ENCODE peak calls at places on chromosome 4, in eight cellular contexts. H is psoas muscle; X is lower lobe of right lung; J is lower leg skin; E is CD4-positive, alpha-beta T cell; Q is mammary epithelial cell; U is endothelial cell; N is H9. L is an unnamed sample.
A peak's percentile ranks its signal among the peaks of the same experiment; 100 is the strongest.

GRCh38 chr4:119039779-119040178 is 95.9 kb upstream of the MYOZ2 start:
- DNase-seq in H (no peak), X (no peak), J (no peak), E (no peak), Q (no peak), U (peak; percentile 45), N (peak; percentile 72), L (no peak)

GRCh38 chr4:52982246-52982950 is 120.3 kb downstream of the RASL11B start:
- DNase-seq in H (no peak), X (no peak), J (no peak), E (no peak), Q (peak; percentile 36), U (no peak), N (no peak), L (no peak)

GRCh38 chr4:146105464-146105863 is 70.1 kb upstream of the LSM6 start:
- DNase-seq in H (no peak), X (no peak), J (no peak), E (no peak), Q (no peak), U (no peak), N (no peak), L (no peak)

GRCh38 chr4:143626134-143626859 is 74.2 kb downstream of the FREM3 start:
- DNase-seq in H (peak; percentile 37), X (peak; percentile 52), J (peak; percentile 87), E (no peak), Q (no peak), U (no peak), N (no peak), L (no peak)

GRCh38 chr4:73692701-73693100 is 47.7 kb upstream of the CXCL8 start:
- DNase-seq in H (no peak), X (no peak), J (no peak), E (no peak), Q (no peak), U (no peak), N (no peak), L (no peak)

GRCh38 chr4:110442309-110442708 is 33.6 kb upstream of the ENPEP start:
- DNase-seq in H (no peak), X (no peak), J (no peak), E (no peak), Q (peak; percentile 0), U (no peak), N (no peak), L (no peak)

GRCh38 chr4:166146806-166147540 is 273.9 kb downstream of the TLL1 start:
- DNase-seq in H (no peak), X (no peak), J (no peak), E (no peak), Q (peak; percentile 3), U (no peak), N (no peak), L (no peak)

GRCh38 chr4:138897818-138898226 is 117.8 kb upstream of the NOCT start:
- DNase-seq in H (no peak), X (no peak), J (no peak), E (no peak), Q (peak; percentile 66), U (no peak), N (no peak), L (no peak)

GRCh38 chr4:56910172-56910967 is 2.7 kb downstream of the REST start:
- DNase-seq in H (no peak), X (no peak), J (peak; percentile 76), E (no peak), Q (no peak), U (no peak), N (no peak), L (no peak)

GRCh38 chr4:53563824-53564223 is 27.5 kb downstream of the LNX1 start:
- DNase-seq in H (no peak), X (no peak), J (no peak), E (no peak), Q (peak; percentile 95), U (no peak), N (no peak), L (no peak)

GRCh38 chr4:78645853-78646757 is 94.5 kb downstream of the ANXA3 start:
- DNase-seq in H (peak; percentile 74), X (peak; percentile 59), J (peak; percentile 95), E (no peak), Q (peak; percentile 93), U (no peak), N (no peak), L (no peak)

GRCh38 chr4:173057906-173058305 is 110.7 kb upstream of the GALNT7 start:
- DNase-seq in H (no peak), X (no peak), J (no peak), E (no peak), Q (no peak), U (no peak), N (no peak), L (no peak)

GRCh38 chr4:6327220-6327917 is 57.7 kb downstream of the WFS1 start:
- DNase-seq in H (peak; percentile 76), X (peak; percentile 86), J (peak; percentile 97), E (peak; percentile 75), Q (peak; percentile 40), U (peak; percentile 94), N (peak; percentile 84), L (peak; percentile 84)

GRCh38 chr4:7813674-7814073 is 126.0 kb downstream of the AFAP1 start:
- DNase-seq in H (no peak), X (no peak), J (peak; percentile 25), E (no peak), Q (peak; percentile 47), U (no peak), N (no peak), L (no peak)

GRCh38 chr4:7816771-7817170 is 122.9 kb downstream of the AFAP1 start:
- DNase-seq in H (no peak), X (no peak), J (no peak), E (no peak), Q (no peak), U (no peak), N (no peak), L (no peak)

GRCh38 chr4:7814451-7814850 is 125.2 kb downstream of the AFAP1 start:
- DNase-seq in H (no peak), X (no peak), J (peak; percentile 77), E (no peak), Q (no peak), U (no peak), N (no peak), L (no peak)

GRCh38 chr4:7815981-7816380 is 123.7 kb downstream of the AFAP1 start:
- DNase-seq in H (no peak), X (no peak), J (no peak), E (no peak), Q (no peak), U (no peak), N (no peak), L (no peak)

DNA sequence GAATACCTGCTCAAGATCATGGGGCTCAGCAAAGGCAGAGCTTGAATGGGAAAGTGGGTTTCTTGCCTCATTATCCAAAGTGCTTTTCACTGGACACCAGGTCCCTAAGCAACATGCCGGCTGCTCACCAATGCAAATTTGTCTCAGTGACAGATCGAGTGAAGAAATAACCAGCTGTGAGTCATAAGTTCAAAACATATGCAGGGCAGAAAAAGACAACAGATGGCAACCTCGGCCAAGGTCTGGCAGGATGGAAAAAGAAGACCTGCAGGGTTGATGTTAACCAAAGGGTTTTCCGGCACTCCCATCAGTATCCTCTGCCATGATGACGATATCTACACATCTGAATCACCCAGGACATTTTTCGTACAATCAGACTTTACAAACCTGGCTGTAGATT is 124.1 kb downstream of the AFAP1 start:
- DNase-seq in H (no peak), X (no peak), J (no peak), E (no peak), Q (peak; percentile 67), U (no peak), N (no peak), L (no peak)
- TF ChIP-seq CTCF in H (no peak), X (no peak), J (no peak), E (no peak), Q (no peak), U (no peak), N (no peak), L (no peak)

GRCh38 chr4:17380347-17380746 is 131.5 kb downstream of the QDPR start:
- DNase-seq in H (no peak), X (no peak), J (no peak), E (no peak), Q (no peak), U (no peak), N (no peak), L (no peak)
- TF ChIP-seq CTCF in H (no peak), X (no peak), J (no peak), E (no peak), Q (no peak), U (no peak), N (no peak), L (no peak)

GRCh38 chr4:168710353-168710946 is 213.6 kb downstream of the PALLD start:
- DNase-seq in H (no peak), X (no peak), J (no peak), E (no peak), Q (peak; percentile 54), U (no peak), N (no peak), L (peak; percentile 17)
- TF ChIP-seq CTCF in H (peak; percentile 71), X (peak; percentile 53), J (no peak), E (no peak), Q (peak; percentile 49), U (no peak), N (peak; percentile 73), L (no peak)

DNA sequence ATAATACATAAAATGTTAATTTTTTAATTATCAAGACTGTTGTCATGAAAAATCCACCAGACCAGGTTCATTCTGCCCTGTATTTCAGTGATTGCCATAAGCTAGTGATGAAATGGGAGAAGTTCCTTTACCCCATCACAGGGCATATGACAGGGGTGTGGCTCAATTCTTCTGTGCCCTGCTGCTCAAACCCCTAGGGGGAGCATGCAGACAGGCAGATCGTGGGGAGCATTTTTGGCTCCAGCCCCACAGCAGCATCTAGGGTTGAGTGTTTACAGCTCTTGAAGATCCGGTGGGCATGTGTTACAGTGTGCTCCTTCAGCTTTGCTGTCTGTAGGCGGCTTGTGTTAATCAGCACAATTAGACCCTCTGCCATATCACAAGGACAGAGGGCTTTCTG is 700.7 kb downstream of the PCDH18 start:
- DNase-seq in H (no peak), X (no peak), J (no peak), E (no peak), Q (no peak), U (no peak), N (no peak), L (no peak)
- TF ChIP-seq CTCF in H (no peak), X (no peak), J (no peak), E (no peak), Q (no peak), U (no peak), N (peak; percentile 53), L (no peak)

GRCh38 chr4:88327669-88328068 is 43.3 kb upstream of the PPM1K start:
- DNase-seq in H (no peak), X (no peak), J (no peak), E (no peak), Q (peak; percentile 38), U (no peak), N (no peak), L (no peak)
- TF ChIP-seq CTCF in H (no peak), X (no peak), J (no peak), E (no peak), Q (no peak), U (no peak), N (no peak), L (no peak)

GRCh38 chr4:86935833-86936721 is 1.3 kb downstream of the AFF1 start:
- DNase-seq in H (peak; percentile 50), X (peak; percentile 61), J (peak; percentile 94), E (peak; percentile 60), Q (peak; percentile 88), U (peak; percentile 38), N (peak; percentile 88), L (peak; percentile 57)
- TF ChIP-seq CTCF in H (no peak), X (no peak), J (no peak), E (no peak), Q (no peak), U (no peak), N (no peak), L (no peak)

GRCh38 chr4:80619070-80619674 is 283.6 kb downstream of the CFAP299 start:
- DNase-seq in H (no peak), X (no peak), J (no peak), E (no peak), Q (peak; percentile 1), U (peak; percentile 6), N (no peak), L (peak; percentile 5)
- TF ChIP-seq CTCF in H (no peak), X (no peak), J (no peak), E (no peak), Q (peak; percentile 22), U (peak; percentile 46), N (peak; percentile 70), L (peak; percentile 12)

L was measured in Calu3.